ENCODE peak calls at places on chromosomes 6 and 20, in six cellular contexts. One of them, this sample, is unnamed.
A peak's percentile ranks its signal among the peaks of the same experiment; 100 is the strongest.

GRCh38 chr6:142284419-142284818 is 17.4 kb upstream of the ADGRG6 start:
- DNase-seq in HCT116: no peak
- DNase-seq in GM12878: no peak
- DNase-seq in K562: no peak
- DNase-seq in HepG2: no peak
- DNase-seq in H1: no peak
- DNase-seq in this sample: no peak

GRCh38 chr6:156087487-156087886 is 631.8 kb upstream of the NOX3 start:
- DNase-seq in HCT116: no peak
- DNase-seq in GM12878: no peak
- DNase-seq in K562: no peak
- DNase-seq in HepG2: no peak
- DNase-seq in H1: no peak
- DNase-seq in this sample: no peak

GRCh38 chr6:137427670-137428290 is 66.4 kb downstream of the OLIG3 start:
- DNase-seq in HCT116: no peak
- DNase-seq in GM12878: no peak
- DNase-seq in K562: no peak
- DNase-seq in HepG2: no peak
- DNase-seq in H1: no peak
- DNase-seq in this sample: no peak

GRCh38 chr6:74657033-74657432 is 548.8 kb downstream of the COL12A1 start:
- DNase-seq in HCT116: no peak
- DNase-seq in GM12878: no peak
- DNase-seq in K562: no peak
- DNase-seq in HepG2: no peak
- DNase-seq in H1: no peak
- DNase-seq in this sample: no peak

GRCh38 chr6:33191383-33192104 is 723 bp downstream of the COL11A2 start:
- DNase-seq in HCT116: no peak
- DNase-seq in GM12878: no peak
- DNase-seq in K562: no peak
- DNase-seq in HepG2: no peak
- DNase-seq in H1: no peak
- DNase-seq in this sample: no peak

GRCh38 chr6:144411506-144412165 is 126.5 kb downstream of the UTRN start:
- DNase-seq in HCT116: no peak
- DNase-seq in GM12878: no peak
- DNase-seq in K562: no peak
- DNase-seq in HepG2: no peak
- DNase-seq in H1: no peak
- DNase-seq in this sample: no peak

GRCh38 chr6:52726193-52726542 is 37.1 kb downstream of the GSTA2 start:
- DNase-seq in HCT116: no peak
- DNase-seq in GM12878: no peak
- DNase-seq in K562: no peak
- DNase-seq in HepG2: no peak
- DNase-seq in H1: no peak
- DNase-seq in this sample: no peak

GRCh38 chr20:40525356-40525755 is 163.7 kb downstream of the MAFB start:
- DNase-seq in HCT116: no peak
- DNase-seq in GM12878: no peak
- DNase-seq in K562: no peak
- DNase-seq in HepG2: no peak
- DNase-seq in H1: no peak
- DNase-seq in this sample: no peak

GRCh38 chr6:155154158-155154830 is 109.5 kb upstream of the CLDN20 start:
- DNase-seq in HCT116: no peak
- DNase-seq in GM12878: no peak
- DNase-seq in K562: peak; percentile 69
- DNase-seq in HepG2: peak; percentile 30
- DNase-seq in H1: no peak
- DNase-seq in this sample: no peak

GRCh38 chr20:57005146-57005933 is 261.1 kb downstream of the BMP7 start:
- DNase-seq in HCT116: no peak
- DNase-seq in GM12878: no peak
- DNase-seq in K562: no peak
- DNase-seq in HepG2: no peak
- DNase-seq in H1: no peak
- DNase-seq in this sample: no peak

GRCh38 chr6:144075187-144075586 is 20.2 kb downstream of the SF3B5 start:
- DNase-seq in HCT116: no peak
- DNase-seq in GM12878: no peak
- DNase-seq in K562: no peak
- DNase-seq in HepG2: no peak
- DNase-seq in H1: no peak
- DNase-seq in this sample: no peak

GRCh38 chr6:45044086-45044485 is 284.0 kb upstream of the RUNX2 start:
- DNase-seq in HCT116: no peak
- DNase-seq in GM12878: no peak
- DNase-seq in K562: no peak
- DNase-seq in HepG2: peak; percentile 79
- DNase-seq in H1: no peak
- DNase-seq in this sample: no peak

GRCh38 chr6:110560239-110561015 is 84.0 kb upstream of the SLC22A16 start:
- DNase-seq in HCT116: no peak
- DNase-seq in GM12878: no peak
- DNase-seq in K562: no peak
- DNase-seq in HepG2: no peak
- DNase-seq in H1: no peak
- DNase-seq in this sample: no peak

GRCh38 chr6:34093206-34093605 is 52.7 kb downstream of the GRM4 start:
- DNase-seq in HCT116: no peak
- DNase-seq in GM12878: no peak
- DNase-seq in K562: no peak
- DNase-seq in HepG2: no peak
- DNase-seq in H1: no peak
- DNase-seq in this sample: no peak

GRCh38 chr6:35771343-35771627 is 5.1 kb upstream of the CLPSL2 start:
- DNase-seq in HCT116: no peak
- DNase-seq in GM12878: no peak
- DNase-seq in K562: no peak
- DNase-seq in HepG2: no peak
- DNase-seq in H1: no peak
- DNase-seq in this sample: no peak

GRCh38 chr6:7550433-7550801 is 8.9 kb downstream of the DSP start:
- DNase-seq in HCT116: no peak
- DNase-seq in GM12878: no peak
- DNase-seq in K562: no peak
- DNase-seq in HepG2: peak; percentile 88
- DNase-seq in H1: no peak
- DNase-seq in this sample: no peak

GRCh38 chr20:50005378-50006020 is 22.7 kb downstream of the SNAI1 start:
- DNase-seq in HCT116: no peak
- DNase-seq in GM12878: no peak
- DNase-seq in K562: no peak
- DNase-seq in HepG2: no peak
- DNase-seq in H1: no peak
- DNase-seq in this sample: no peak

GRCh38 chr20:61621381-61621780 is 369.3 kb downstream of the CDH4 start:
- DNase-seq in HCT116: no peak
- DNase-seq in GM12878: no peak
- DNase-seq in K562: no peak
- DNase-seq in HepG2: no peak
- DNase-seq in H1: no peak
- DNase-seq in this sample: no peak

GRCh38 chr6:163955752-163956151 is 541.2 kb downstream of the QKI start:
- DNase-seq in HCT116: no peak
- DNase-seq in GM12878: no peak
- DNase-seq in K562: no peak
- DNase-seq in HepG2: no peak
- DNase-seq in H1: no peak
- DNase-seq in this sample: no peak

GRCh38 chr20:53981752-53982437 is 88.5 kb downstream of the BCAS1 start:
- DNase-seq in HCT116: no peak
- DNase-seq in GM12878: no peak
- DNase-seq in K562: no peak
- DNase-seq in HepG2: no peak
- DNase-seq in H1: no peak
- DNase-seq in this sample: no peak

GRCh38 chr6:107653861-107654394 is 164.0 kb downstream of the SOBP start:
- DNase-seq in HCT116: no peak
- DNase-seq in GM12878: no peak
- DNase-seq in K562: no peak
- DNase-seq in HepG2: no peak
- DNase-seq in H1: no peak
- DNase-seq in this sample: no peak

GRCh38 chr6:31713991-31714684 is 1.0 kb upstream of the LY6G6D start:
- DNase-seq in HCT116: no peak
- DNase-seq in GM12878: no peak
- DNase-seq in K562: no peak
- DNase-seq in HepG2: peak; percentile 68
- DNase-seq in H1: no peak
- DNase-seq in this sample: no peak

GRCh38 chr6:110656492-110656891 is 158.8 kb downstream of the CDK19 start:
- DNase-seq in HCT116: no peak
- DNase-seq in GM12878: no peak
- DNase-seq in K562: no peak
- DNase-seq in HepG2: peak; percentile 60
- DNase-seq in H1: no peak
- DNase-seq in this sample: no peak

GRCh38 chr6:140970485-140970884 is 1162.2 kb upstream of the GJE1 start:
- DNase-seq in HCT116: no peak
- DNase-seq in GM12878: no peak
- DNase-seq in K562: no peak
- DNase-seq in HepG2: no peak
- DNase-seq in H1: no peak
- DNase-seq in this sample: no peak

GRCh38 chr6:116531675-116532570 is 13.6 kb downstream of the TRAPPC3L start:
- DNase-seq in HCT116: peak; percentile 60
- DNase-seq in GM12878: no peak
- DNase-seq in K562: peak; percentile 68
- DNase-seq in HepG2: peak; percentile 66
- DNase-seq in H1: no peak
- DNase-seq in this sample: peak; percentile 49

GRCh38 chr6:25477006-25477590 is 174.9 kb upstream of the SCGN start:
- DNase-seq in HCT116: no peak
- DNase-seq in GM12878: no peak
- DNase-seq in K562: no peak
- DNase-seq in HepG2: no peak
- DNase-seq in H1: no peak
- DNase-seq in this sample: no peak

GRCh38 chr6:82045965-82046756 is 201.4 kb downstream of the IBTK start:
- DNase-seq in HCT116: no peak
- DNase-seq in GM12878: no peak
- DNase-seq in K562: no peak
- DNase-seq in HepG2: no peak
- DNase-seq in H1: no peak
- DNase-seq in this sample: no peak

DNA sequence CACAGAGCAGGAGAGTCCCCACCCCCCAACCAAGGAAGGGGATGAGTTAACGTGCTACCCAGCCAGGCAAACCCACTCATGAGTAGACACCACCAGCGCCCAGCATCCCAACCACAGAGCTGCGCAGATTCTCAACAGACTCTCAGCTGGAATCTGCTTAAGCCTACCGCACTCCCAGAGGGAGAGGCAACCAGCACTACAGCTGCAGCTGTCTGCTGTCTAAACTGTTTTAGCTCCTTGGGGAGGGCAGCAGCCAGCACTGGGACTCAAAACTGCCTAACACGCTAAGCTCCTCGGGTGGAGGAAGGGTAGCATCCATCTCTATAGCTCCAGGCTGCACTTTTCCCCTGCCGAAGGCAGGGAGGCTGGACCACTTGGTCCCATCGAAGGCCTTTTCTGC is 539.8 kb downstream of the EPHA7 start:
- DNase-seq in HCT116: no peak
- DNase-seq in GM12878: no peak
- DNase-seq in K562: no peak
- DNase-seq in HepG2: no peak
- DNase-seq in H1: no peak
- DNase-seq in this sample: no peak
- TF ChIP-seq ZNF274 in HCT116: no peak
- TF ChIP-seq ZNF274 in GM12878: no peak
- TF ChIP-seq ZNF274 in K562: no peak
- TF ChIP-seq ZNF274 in HepG2: no peak
- TF ChIP-seq ZNF274 in H1: no peak
- TF ChIP-seq ZNF274 in this sample: no peak

DNA sequence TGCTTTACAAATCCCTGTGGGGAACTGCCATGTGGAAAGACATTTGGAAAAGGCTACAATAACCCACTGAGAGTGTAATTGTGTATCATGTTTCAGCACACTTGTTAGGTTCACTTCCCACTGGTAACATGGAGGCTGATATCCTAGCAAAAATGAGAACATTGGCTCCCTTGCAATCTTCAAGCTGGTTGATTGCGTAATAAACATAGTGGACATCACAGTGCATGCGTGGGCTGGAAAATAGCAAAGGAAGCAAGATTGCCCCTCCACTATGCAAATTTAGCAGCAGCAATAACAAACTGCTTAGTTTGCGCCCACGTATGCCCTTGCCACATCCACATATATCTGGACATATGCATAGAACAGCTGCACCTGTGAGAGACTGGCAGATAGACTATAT is 410.2 kb downstream of the MEI4 start:
- DNase-seq in HCT116: no peak
- DNase-seq in GM12878: no peak
- DNase-seq in K562: no peak
- DNase-seq in HepG2: no peak
- DNase-seq in H1: no peak
- DNase-seq in this sample: no peak
- H3K9ac ChIP-seq in HCT116: no peak overlapping the region
- H3K9ac ChIP-seq in GM12878: no peak overlapping the region
- H3K9ac ChIP-seq in K562: no peak overlapping the region
- H3K9ac ChIP-seq in HepG2: no peak overlapping the region
- H3K9ac ChIP-seq in H1: no peak overlapping the region
- H3K9ac ChIP-seq in this sample: no peak overlapping the region

GRCh38 chr20:59817406-59817805 is 116.0 kb downstream of the SYCP2 start:
- DNase-seq in HCT116: no peak
- DNase-seq in GM12878: no peak
- DNase-seq in K562: no peak
- DNase-seq in HepG2: no peak
- DNase-seq in H1: no peak
- DNase-seq in this sample: no peak
- TF ChIP-seq ZNF274 in HCT116: no peak
- TF ChIP-seq ZNF274 in GM12878: no peak
- TF ChIP-seq ZNF274 in K562: no peak
- TF ChIP-seq ZNF274 in HepG2: no peak
- TF ChIP-seq ZNF274 in H1: no peak
- TF ChIP-seq ZNF274 in this sample: no peak

GRCh38 chr20:44159125-44159524 is 27.9 kb downstream of the JPH2 start:
- DNase-seq in HCT116: no peak
- DNase-seq in GM12878: no peak
- DNase-seq in K562: no peak
- DNase-seq in HepG2: no peak
- DNase-seq in H1: no peak
- DNase-seq in this sample: no peak

GRCh38 chr20:44157061-44157460 is 29.9 kb downstream of the JPH2 start:
- DNase-seq in HCT116: no peak
- DNase-seq in GM12878: no peak
- DNase-seq in K562: no peak
- DNase-seq in HepG2: no peak
- DNase-seq in H1: no peak
- DNase-seq in this sample: no peak

GRCh38 chr20:44153636-44154043 is 33.3 kb downstream of the JPH2 start:
- DNase-seq in HCT116: no peak
- DNase-seq in GM12878: no peak
- DNase-seq in K562: no peak
- DNase-seq in HepG2: no peak
- DNase-seq in H1: no peak
- DNase-seq in this sample: no peak

GRCh38 chr20:44151621-44152416 is 35.2 kb downstream of the JPH2 start:
- DNase-seq in HCT116: peak; percentile 51
- DNase-seq in GM12878: no peak
- DNase-seq in K562: no peak
- DNase-seq in HepG2: no peak
- DNase-seq in H1: no peak
- DNase-seq in this sample: no peak

GRCh38 chr20:44154521-44155001 is 32.4 kb downstream of the JPH2 start:
- DNase-seq in HCT116: no peak
- DNase-seq in GM12878: no peak
- DNase-seq in K562: no peak
- DNase-seq in HepG2: no peak
- DNase-seq in H1: no peak
- DNase-seq in this sample: no peak
- H3K9ac ChIP-seq in HCT116: no peak overlapping the region
- H3K9ac ChIP-seq in GM12878: no peak overlapping the region
- H3K9ac ChIP-seq in K562: peak overlapping the region; percentile 15
- H3K9ac ChIP-seq in HepG2: no peak overlapping the region
- H3K9ac ChIP-seq in H1: no peak overlapping the region
- H3K9ac ChIP-seq in this sample: no peak overlapping the region